ENCODE peak calls at places on chromosomes 5 and 9, in six cellular contexts. T, M, Y, W, G and R are unnamed samples.

GRCh38 chr5:171622010-171622409 is 163.6 kb upstream of the SMIM23 start:
- DNase-seq in Y (no peak), W (no peak), G (no peak), T (no peak), M (no peak), R (no peak)

GRCh38 chr9:134502261-134503211 is 139.1 kb upstream of the COL5A1 start:
- DNase-seq in G (no peak), W (no peak), T (peak; percentile 54), M (peak; percentile 99), Y (no peak), R (no peak)

GRCh38 chr5:107814183-107814582 is 143.4 kb upstream of the EFNA5 start:
- DNase-seq in T (no peak), W (no peak), M (no peak), G (no peak), Y (no peak), R (no peak)

GRCh38 chr9:130872511-130872910 is 24.1 kb downstream of the QRFP start:
- DNase-seq in G (no peak), M (no peak), Y (no peak), W (no peak), T (no peak), R (no peak)

GRCh38 chr5:31280210-31280609 is 86.7 kb downstream of the CDH6 start:
- DNase-seq in M (no peak), T (no peak), Y (no peak), G (no peak), W (no peak), R (no peak)

GRCh38 chr5:139561655-139562451 is 714 bp downstream of the UBE2D2 start:
- DNase-seq in Y (peak; percentile 49), G (peak; percentile 45), M (peak; percentile 52), T (no peak), W (peak; percentile 67), R (no peak)

GRCh38 chr5:154857091-154857533 is 1.3 kb upstream of the CNOT8 start:
- DNase-seq in T (no peak), G (peak; percentile 69), Y (no peak), M (no peak), W (peak; percentile 65), R (no peak)

GRCh38 chr5:139774980-139775654 is 20.5 kb upstream of the PSD2 start:
- DNase-seq in W (peak; percentile 90), Y (peak; percentile 94), M (peak; percentile 54), G (peak; percentile 95), T (peak; percentile 85), R (peak; percentile 14)

GRCh38 chr9:132993511-132993939 is 15.0 kb downstream of the GFI1B start:
- DNase-seq in G (no peak), M (no peak), Y (no peak), T (no peak), W (no peak), R (no peak)

GRCh38 chr9:37380570-37380969 is 41.9 kb upstream of the GRHPR start:
- DNase-seq in G (no peak), Y (no peak), M (no peak), T (no peak), W (no peak), R (no peak)

GRCh38 chr9:37953775-37954437 is 50.0 kb upstream of the SLC25A51 start:
- DNase-seq in T (no peak), Y (no peak), W (peak; percentile 69), G (no peak), M (peak; percentile 89), R (no peak)

GRCh38 chr9:116566677-116567488 is 120.2 kb upstream of the TRIM32 start:
- DNase-seq in T (no peak), M (peak; percentile 63), G (no peak), W (no peak), Y (no peak), R (peak; percentile 14)

GRCh38 chr5:55159763-55160492 is at the start of gene GPX8:
- DNase-seq in G (peak; percentile 89), W (no peak), T (no peak), M (peak; percentile 92), Y (peak; percentile 44), R (no peak)

GRCh38 chr5:150009671-150010387 is 9.3 kb downstream of the HMGXB3 start:
- DNase-seq in T (no peak), G (no peak), Y (no peak), W (no peak), M (peak; percentile 58), R (no peak)

GRCh38 chr5:143037708-143038107 is 267.5 kb downstream of the ARHGAP26 start:
- DNase-seq in M (no peak), G (no peak), W (no peak), Y (no peak), T (no peak), R (no peak)

GRCh38 chr5:73437126-73438047 is 11.2 kb downstream of the FOXD1 start:
- DNase-seq in T (no peak), Y (peak; percentile 72), G (peak; percentile 82), W (no peak), M (no peak), R (no peak)

GRCh38 chr9:129242191-129242953 is 64.3 kb upstream of the IER5L start:
- DNase-seq in T (no peak), M (no peak), Y (no peak), G (peak; percentile 51), W (no peak), R (no peak)

GRCh38 chr5:167790462-167791260 is 500.8 kb upstream of the WWC1 start:
- DNase-seq in M (peak; percentile 73), T (no peak), W (no peak), Y (no peak), G (no peak), R (no peak)

GRCh38 chr5:171308453-171309275 is at the start of gene TLX3:
- DNase-seq in T (no peak), W (no peak), G (peak; percentile 96), Y (no peak), M (peak; percentile 22), R (no peak)

GRCh38 chr5:138610468-138611294 is 35.5 kb upstream of the HSPA9 start:
- DNase-seq in W (no peak), M (peak; percentile 41), Y (peak; percentile 23), G (peak; percentile 73), T (no peak), R (no peak)

GRCh38 chr5:152329896-152330295 is 75.2 kb downstream of the NMUR2 start:
- DNase-seq in Y (no peak), W (no peak), M (no peak), G (no peak), T (no peak), R (no peak)

GRCh38 chr5:9895305-9895650 is 265.1 kb upstream of the TAS2R1 start:
- DNase-seq in Y (no peak), G (peak; percentile 33), M (no peak), T (no peak), W (no peak), R (no peak)

GRCh38 chr9:137070201-137070905 is at the start of gene SAPCD2:
- DNase-seq in M (peak; percentile 84), Y (peak; percentile 74), T (peak; percentile 92), W (peak; percentile 89), G (peak; percentile 96), R (peak; percentile 88)

GRCh38 chr5:96337048-96337781 is 95.8 kb downstream of the PCSK1 start:
- DNase-seq in G (peak; percentile 31), M (no peak), T (no peak), W (no peak), Y (no peak), R (no peak)

GRCh38 chr5:32115985-32116384 is 58.1 kb downstream of the GOLPH3 start:
- DNase-seq in M (no peak), G (peak; percentile 31), Y (no peak), W (no peak), T (no peak), R (no peak)

GRCh38 chr9:130638278-130639118 is 25.9 kb upstream of the PRDM12 start:
- DNase-seq in T (no peak), W (no peak), M (no peak), G (peak; percentile 45), Y (no peak), R (no peak)

GRCh38 chr5:6873359-6873758 is 160.1 kb downstream of the TENT4A start:
- DNase-seq in T (no peak), G (no peak), W (no peak), Y (no peak), M (no peak), R (no peak)

GRCh38 chr5:67963789-67964519 is 251.6 kb upstream of the PIK3R1 start:
- DNase-seq in G (no peak), Y (no peak), M (no peak), T (no peak), W (no peak), R (no peak)

GRCh38 chr5:393846-394275 is 49.1 kb upstream of the EXOC3 start:
- DNase-seq in G (no peak), Y (no peak), W (no peak), T (no peak), M (peak; percentile 20), R (no peak)

GRCh38 chr9:114366334-114367128 is 21.3 kb downstream of the AKNA start:
- DNase-seq in Y (no peak), T (peak; percentile 78), M (peak; percentile 92), G (no peak), W (peak; percentile 44), R (no peak)

GRCh38 chr9:111661802-111662491 is 542 bp downstream of the GNG10 start:
- DNase-seq in G (peak; percentile 75), Y (peak; percentile 35), T (peak; percentile 62), M (peak; percentile 37), W (peak; percentile 48), R (peak; percentile 31)